ENCODE peak calls at places on chromosome 2, in seven cellular contexts. P, M, E, I, C, V and Y are unnamed samples.

GRCh38 chr2:15127876-15128275 is 433.3 kb downstream of the NBAS start:
- DNase-seq in P (no peak), M (no peak), E (no peak), I (no peak), C (no peak), V (no peak), Y (no peak)

GRCh38 chr2:162014751-162015150 is 59.3 kb downstream of the DPP4 start:
- DNase-seq in P (peak; percentile 44), M (no peak), E (no peak), I (no peak), C (no peak), V (no peak), Y (no peak)

GRCh38 chr2:47650001-47650535 is 132.9 kb upstream of the MSH6 start:
- DNase-seq in P (no peak), M (no peak), E (no peak), I (no peak), C (no peak), V (no peak), Y (no peak)

GRCh38 chr2:189542145-189542882 is 38.3 kb downstream of the SLC40A1 start:
- DNase-seq in P (no peak), M (no peak), E (no peak), I (no peak), C (no peak), V (no peak), Y (no peak)

GRCh38 chr2:159982270-159982669 is 80.1 kb downstream of the PLA2R1 start:
- DNase-seq in P (peak; percentile 93), M (no peak), E (no peak), I (no peak), C (peak; percentile 44), V (no peak), Y (no peak)

GRCh38 chr2:193818801-193819499 is 1624.2 kb upstream of the TMEFF2 start:
- DNase-seq in P (no peak), M (no peak), E (no peak), I (no peak), C (no peak), V (no peak), Y (no peak)

GRCh38 chr2:29522951-29523669 is 398.3 kb downstream of the ALK start:
- DNase-seq in P (peak; percentile 88), M (no peak), E (no peak), I (no peak), C (no peak), V (peak; percentile 11), Y (no peak)

GRCh38 chr2:124046332-124046731 is 21.2 kb downstream of the CNTNAP5 start:
- DNase-seq in P (no peak), M (no peak), E (no peak), I (no peak), C (no peak), V (no peak), Y (no peak)

GRCh38 chr2:221460136-221460535 is 112.0 kb downstream of the EPHA4 start:
- DNase-seq in P (no peak), M (no peak), E (no peak), I (no peak), C (no peak), V (no peak), Y (no peak)

GRCh38 chr2:95346738-95347671 is 49.9 kb downstream of the KCNIP3 start:
- DNase-seq in P (peak; percentile 19), M (no peak), E (no peak), I (no peak), C (no peak), V (peak; percentile 20), Y (no peak)

GRCh38 chr2:51919395-51919794 is 887.5 kb upstream of the NRXN1 start:
- DNase-seq in P (peak; percentile 80), M (no peak), E (no peak), I (no peak), C (no peak), V (no peak), Y (no peak)

GRCh38 chr2:73968357-73968937 is 16.3 kb upstream of the TET3 start:
- DNase-seq in P (no peak), M (no peak), E (no peak), I (no peak), C (no peak), V (no peak), Y (no peak)

GRCh38 chr2:168896783-168897182 is 4.3 kb upstream of the G6PC2 start:
- DNase-seq in P (no peak), M (no peak), E (no peak), I (no peak), C (no peak), V (no peak), Y (peak; percentile 5)